ENCODE peak calls at places on chromosomes 11 and 22, in six cellular contexts. I is HCT116, V is Peyer's patch, L is suprapubic skin, N is esophagus squamous epithelium, W is fibroblast of lung. Q is an unnamed sample. For H3K36me3, H3K4me1 and H3K9me3, the result is how much of the 10 kb centered on the place peaks cover.

GRCh38 chr11:64060861-64061444 is 25.2 kb downstream of the FLRT1 start:
- DNase-seq in I (no peak), V (peak), L (no peak), N (no peak), W (peak), Q (peak)

GRCh38 chr11:12723410-12724297 is 49.4 kb downstream of the TEAD1 start:
- DNase-seq in I (peak), V (no peak), L (no peak), N (no peak), W (peak), Q (no peak)

GRCh38 chr11:47499614-47500013 is 50.7 kb upstream of the RAPSN start:
- DNase-seq in I (no peak), V (no peak), L (no peak), N (no peak), W (no peak), Q (no peak)

GRCh38 chr11:116855413-116855812 is 18.0 kb upstream of the APOA1 start:
- DNase-seq in I (no peak), V (no peak), L (no peak), N (no peak), W (no peak), Q (no peak)

GRCh38 chr11:221998-222789 is 13.9 kb downstream of the SIRT3 start:
- DNase-seq in I (no peak), V (no peak), L (peak), N (no peak), W (no peak), Q (no peak)

GRCh38 chr11:1221848-1222311 is 986 bp upstream of the MUC5B start:
- DNase-seq in I (no peak), V (no peak), L (peak), N (no peak), W (no peak), Q (no peak)

GRCh38 chr22:21865041-21865440 is 2.4 kb downstream of the MAPK1 start:
- DNase-seq in I (no peak), V (no peak), L (no peak), N (no peak), W (peak), Q (peak)

GRCh38 chr11:108199446-108200321 is 22.8 kb downstream of the NPAT start:
- DNase-seq in I (no peak), V (peak), L (no peak), N (no peak), W (peak), Q (no peak)

GRCh38 chr11:14583252-14584105 is 60.1 kb upstream of the PDE3B start:
- DNase-seq in I (no peak), V (no peak), L (no peak), N (no peak), W (no peak), Q (peak)

GRCh38 chr11:61452825-61453224 is 22.9 kb downstream of the SDHAF2 start:
- DNase-seq in I (no peak), V (no peak), L (no peak), N (no peak), W (no peak), Q (no peak)

GRCh38 chr11:61357233-61357893 is 4.3 kb downstream of the CYB561A3 start:
- DNase-seq in I (no peak), V (peak), L (no peak), N (no peak), W (no peak), Q (no peak)

GRCh38 chr11:71450507-71450906 is 2.3 kb upstream of the DHCR7 start:
- DNase-seq in I (no peak), V (no peak), L (no peak), N (no peak), W (no peak), Q (no peak)

GRCh38 chr11:67320011-67320410 is 16.7 kb downstream of the SSH3 start:
- DNase-seq in I (no peak), V (no peak), L (no peak), N (no peak), W (no peak), Q (no peak)

GRCh38 chr11:69966583-69966835 is 111.6 kb upstream of the ANO1 start:
- DNase-seq in I (no peak), V (no peak), L (no peak), N (no peak), W (no peak), Q (no peak)

GRCh38 chr11:132921597-132921996 is 610.7 kb downstream of the OPCML start:
- DNase-seq in I (no peak), V (no peak), L (no peak), N (no peak), W (no peak), Q (no peak)

GRCh38 chr22:29803190-29803589 is 34.9 kb downstream of the ASCC2 start:
- DNase-seq in I (no peak), V (no peak), L (no peak), N (no peak), W (no peak), Q (no peak)
- H3K36me3 ChIP-seq in I (under half), V (under half), L (half or more), N (under half), W (under half), Q (under half)

DNA sequence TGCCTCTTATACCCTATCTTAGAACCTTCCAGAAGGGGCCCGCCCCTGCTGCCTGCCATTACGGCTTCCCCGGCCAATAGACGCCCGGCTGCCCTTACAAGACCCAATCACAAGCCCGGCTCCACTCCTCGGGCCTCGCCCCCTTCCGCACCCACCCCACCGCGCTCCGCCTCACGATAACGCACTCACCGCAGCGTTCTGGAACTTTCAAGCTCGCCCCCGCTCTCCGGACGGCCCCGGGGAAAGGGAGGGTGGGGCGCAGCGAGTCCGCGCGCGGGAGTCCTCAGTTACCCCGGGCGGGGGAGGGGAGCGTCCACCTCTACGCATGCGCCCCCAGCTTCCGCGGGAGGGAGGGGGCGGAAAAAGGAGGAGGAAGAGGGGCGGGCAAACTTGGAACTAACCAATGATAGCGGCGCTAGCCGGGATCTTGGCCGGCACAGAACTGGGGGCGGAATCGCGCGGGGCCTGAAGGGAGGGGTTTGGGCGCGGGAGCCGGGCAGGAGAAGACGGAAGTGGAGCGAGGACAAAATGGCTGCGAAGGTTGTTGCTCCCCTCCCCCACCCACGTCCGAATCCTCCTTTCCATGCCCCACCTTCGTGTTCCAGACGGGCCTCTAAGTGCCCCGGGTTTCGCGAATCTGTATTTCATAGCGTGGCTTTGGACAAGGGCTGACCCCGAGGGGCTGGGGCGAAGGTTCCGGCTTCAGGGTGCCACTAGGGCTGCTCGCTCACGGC is 389 bp upstream of the HSPA8 start:
- DNase-seq in I (peak), V (peak), L (peak), N (peak), W (peak), Q (peak)
- H3K4me1 ChIP-seq in I (under half), V (under half), L (half or more), N (under half), W (under half), Q (under half)

GRCh38 chr22:46088541-46089311 is 61.6 kb upstream of the PPARA start:
- DNase-seq in I (no peak), V (no peak), L (peak), N (no peak), W (peak), Q (peak)

GRCh38 chr22:46087816-46088277 is 62.5 kb upstream of the PPARA start:
- DNase-seq in I (no peak), V (peak), L (peak), N (no peak), W (peak), Q (peak)

GRCh38 chr22:46090631-46091201 is 59.6 kb upstream of the PPARA start:
- DNase-seq in I (no peak), V (no peak), L (peak), N (no peak), W (peak), Q (peak)

GRCh38 chr22:46090051-46090591 is 60.2 kb upstream of the PPARA start:
- DNase-seq in I (no peak), V (no peak), L (peak), N (no peak), W (peak), Q (no peak)

GRCh38 chr22:46089426-46090041 is 60.8 kb upstream of the PPARA start:
- DNase-seq in I (no peak), V (no peak), L (peak), N (no peak), W (no peak), Q (no peak)
- H3K9me3 ChIP-seq in I (under half), V (under half), L (under half), N (under half), W (under half), Q (under half)

DNA sequence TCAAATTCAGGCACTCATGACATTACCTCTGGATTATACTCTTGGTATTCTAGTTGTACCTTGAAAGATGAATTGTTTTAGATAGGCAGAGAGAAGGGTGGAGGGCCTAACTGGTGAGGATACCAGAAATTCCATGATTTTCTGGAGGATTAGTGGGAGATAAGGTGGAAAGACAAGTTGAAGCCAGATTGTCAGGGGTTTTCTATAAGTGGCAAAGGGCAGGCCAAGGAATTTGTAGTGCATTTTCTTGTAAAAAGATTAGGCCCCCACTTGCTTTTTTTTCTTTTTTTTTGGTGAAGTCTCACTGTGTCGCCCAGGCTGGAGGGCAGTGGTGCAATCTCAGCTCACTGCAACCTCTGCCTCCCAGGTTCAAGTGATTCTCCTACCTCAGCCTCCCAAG is 28.4 kb upstream of the PRDM10 start:
- DNase-seq in I (no peak), V (no peak), L (no peak), N (no peak), W (no peak), Q (no peak)
- H3K36me3 ChIP-seq in I (under half), V (under half), L (under half), N (under half), W (under half), Q (under half)

GRCh38 chr11:72864692-72865655 is 50.8 kb downstream of the ATG16L2 start:
- DNase-seq in I (no peak), V (no peak), L (no peak), N (no peak), W (peak), Q (no peak)

GRCh38 chr11:72867970-72868369 is 53.8 kb downstream of the ATG16L2 start:
- DNase-seq in I (no peak), V (no peak), L (no peak), N (no peak), W (no peak), Q (no peak)

GRCh38 chr11:72860010-72860409 is 45.8 kb downstream of the ATG16L2 start:
- DNase-seq in I (no peak), V (no peak), L (no peak), N (no peak), W (no peak), Q (no peak)

GRCh38 chr11:72860592-72860991 is 46.4 kb downstream of the ATG16L2 start:
- DNase-seq in I (no peak), V (no peak), L (no peak), N (no peak), W (no peak), Q (no peak)

GRCh38 chr11:72863091-72863490 is 48.9 kb downstream of the ATG16L2 start:
- DNase-seq in I (no peak), V (no peak), L (no peak), N (no peak), W (no peak), Q (no peak)
- H3K4me1 ChIP-seq in I (under half), V (under half), L (under half), N (under half), W (under half), Q (under half)

GRCh38 chr22:48397531-48398180 is 1430.0 kb downstream of the BRD1 start:
- DNase-seq in I (no peak), V (no peak), L (no peak), N (no peak), W (no peak), Q (no peak)

GRCh38 chr22:48396785-48397530 is 1430.7 kb downstream of the BRD1 start:
- DNase-seq in I (no peak), V (no peak), L (no peak), N (no peak), W (no peak), Q (no peak)

GRCh38 chr22:48396091-48396784 is 1431.4 kb downstream of the BRD1 start:
- DNase-seq in I (no peak), V (no peak), L (no peak), N (no peak), W (no peak), Q (no peak)

GRCh38 chr22:48393041-48393370 is 1434.7 kb downstream of the BRD1 start:
- DNase-seq in I (no peak), V (no peak), L (no peak), N (no peak), W (no peak), Q (no peak)

GRCh38 chr22:48394787-48395620 is 1432.7 kb downstream of the BRD1 start:
- DNase-seq in I (no peak), V (no peak), L (no peak), N (no peak), W (no peak), Q (no peak)
- H3K9me3 ChIP-seq in I (under half), V (under half), L (under half), N (under half), W (under half), Q (under half)

GRCh38 chr11:7635137-7635536 is 38.2 kb downstream of the CYB5R2 start:
- DNase-seq in I (no peak), V (no peak), L (no peak), N (no peak), W (no peak), Q (no peak)

GRCh38 chr11:7637447-7638157 is 35.7 kb downstream of the CYB5R2 start:
- DNase-seq in I (no peak), V (no peak), L (no peak), N (no peak), W (peak), Q (no peak)

GRCh38 chr11:7638710-7639642 is 34.3 kb downstream of the CYB5R2 start:
- DNase-seq in I (no peak), V (no peak), L (no peak), N (no peak), W (no peak), Q (no peak)

GRCh38 chr11:7639643-7640025 is 33.7 kb downstream of the CYB5R2 start:
- DNase-seq in I (no peak), V (no peak), L (no peak), N (no peak), W (no peak), Q (peak)

DNA sequence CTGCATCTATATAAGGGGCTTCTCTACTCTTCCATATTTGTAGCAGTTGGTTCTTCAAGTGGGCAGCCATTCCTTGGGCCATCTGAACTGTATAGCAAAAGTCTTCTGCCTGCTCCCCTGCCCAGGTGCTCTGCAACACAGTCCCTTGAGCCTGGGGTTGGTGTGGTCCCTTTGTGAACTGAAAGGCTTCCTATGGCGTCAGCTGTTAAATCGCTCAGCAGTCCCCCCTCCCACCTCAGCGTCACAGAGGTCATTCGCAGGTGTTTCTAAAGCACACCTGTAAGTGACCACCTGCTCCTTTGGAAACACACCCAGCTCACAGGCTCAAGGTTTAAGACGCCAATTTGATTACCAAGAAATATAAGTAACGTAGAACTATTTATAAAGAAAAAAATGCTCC is 37.0 kb downstream of the CYB5R2 start:
- DNase-seq in I (no peak), V (no peak), L (no peak), N (no peak), W (no peak), Q (no peak)
- H3K36me3 ChIP-seq in I (under half), V (under half), L (half or more), N (under half), W (under half), Q (under half)